ENCODE peak calls at places on chromosomes 12 and 14, in nine cellular contexts. One of them, this sample, is unnamed.
A peak's percentile ranks its signal among the peaks of the same experiment; 100 is the strongest.

GRCh38 chr14:105499256-105500035 is 8.4 kb downstream of the TEDC1 start:
- DNase-seq in BE2C: peak; percentile 41
- DNase-seq in endothelial cell: no peak
- DNase-seq in ecto neural progenitor cell: peak; percentile 71
- DNase-seq in HTR-8/SVneo: no peak
- DNase-seq in NCI-H146: no peak
- DNase-seq in HCT116: no peak
- DNase-seq in Karpas-422: no peak
- DNase-seq in CD8-positive, alpha-beta memory T cell: no peak
- DNase-seq in this sample: no peak

GRCh38 chr12:65335021-65335714 is 56.7 kb downstream of the MSRB3 start:
- DNase-seq in BE2C: no peak
- DNase-seq in HTR-8/SVneo: peak; percentile 46
- DNase-seq in Karpas-422: no peak
- DNase-seq in endothelial cell: no peak
- DNase-seq in ecto neural progenitor cell: no peak
- DNase-seq in NCI-H146: no peak
- DNase-seq in HCT116: peak; percentile 76
- DNase-seq in CD8-positive, alpha-beta memory T cell: no peak
- DNase-seq in this sample: no peak

GRCh38 chr12:92485356-92486348 is 217.1 kb upstream of the PLEKHG7 start:
- DNase-seq in HCT116: no peak
- DNase-seq in endothelial cell: no peak
- DNase-seq in BE2C: no peak
- DNase-seq in Karpas-422: no peak
- DNase-seq in ecto neural progenitor cell: no peak
- DNase-seq in CD8-positive, alpha-beta memory T cell: no peak
- DNase-seq in HTR-8/SVneo: no peak
- DNase-seq in NCI-H146: no peak
- DNase-seq in this sample: no peak

GRCh38 chr12:64098709-64099354 is 123.3 kb downstream of the KICS2 start:
- DNase-seq in endothelial cell: no peak
- DNase-seq in ecto neural progenitor cell: no peak
- DNase-seq in HCT116: no peak
- DNase-seq in Karpas-422: no peak
- DNase-seq in BE2C: peak; percentile 59
- DNase-seq in NCI-H146: no peak
- DNase-seq in HTR-8/SVneo: no peak
- DNase-seq in CD8-positive, alpha-beta memory T cell: no peak
- DNase-seq in this sample: no peak

GRCh38 chr12:12835378-12836145 is 22.4 kb downstream of the DDX47 start:
- DNase-seq in BE2C: no peak
- DNase-seq in HCT116: peak; percentile 83
- DNase-seq in HTR-8/SVneo: peak; percentile 37
- DNase-seq in Karpas-422: no peak
- DNase-seq in ecto neural progenitor cell: no peak
- DNase-seq in NCI-H146: no peak
- DNase-seq in endothelial cell: no peak
- DNase-seq in CD8-positive, alpha-beta memory T cell: no peak
- DNase-seq in this sample: no peak

GRCh38 chr12:130420071-130420470 is 82.4 kb downstream of the PIWIL1 start:
- DNase-seq in HCT116: no peak
- DNase-seq in HTR-8/SVneo: no peak
- DNase-seq in NCI-H146: no peak
- DNase-seq in BE2C: no peak
- DNase-seq in Karpas-422: no peak
- DNase-seq in CD8-positive, alpha-beta memory T cell: no peak
- DNase-seq in ecto neural progenitor cell: no peak
- DNase-seq in endothelial cell: no peak
- DNase-seq in this sample: no peak

GRCh38 chr14:52069617-52070431 is 965 bp upstream of the NID2 start:
- DNase-seq in NCI-H146: no peak
- DNase-seq in HCT116: no peak
- DNase-seq in HTR-8/SVneo: no peak
- DNase-seq in CD8-positive, alpha-beta memory T cell: no peak
- DNase-seq in Karpas-422: no peak
- DNase-seq in BE2C: no peak
- DNase-seq in ecto neural progenitor cell: no peak
- DNase-seq in endothelial cell: no peak
- DNase-seq in this sample: no peak

GRCh38 chr14:53968756-53969155 is 12.1 kb upstream of the BMP4 start:
- DNase-seq in endothelial cell: no peak
- DNase-seq in Karpas-422: no peak
- DNase-seq in HCT116: no peak
- DNase-seq in NCI-H146: no peak
- DNase-seq in HTR-8/SVneo: no peak
- DNase-seq in ecto neural progenitor cell: no peak
- DNase-seq in CD8-positive, alpha-beta memory T cell: no peak
- DNase-seq in BE2C: no peak
- DNase-seq in this sample: no peak

GRCh38 chr14:52348279-52348678 is 34.2 kb downstream of the PTGER2 start:
- DNase-seq in Karpas-422: no peak
- DNase-seq in BE2C: no peak
- DNase-seq in HCT116: no peak
- DNase-seq in NCI-H146: no peak
- DNase-seq in HTR-8/SVneo: no peak
- DNase-seq in ecto neural progenitor cell: no peak
- DNase-seq in CD8-positive, alpha-beta memory T cell: no peak
- DNase-seq in endothelial cell: no peak
- DNase-seq in this sample: no peak

GRCh38 chr14:105591052-105591451 is 64.7 kb downstream of the TMEM121 start:
- DNase-seq in NCI-H146: no peak
- DNase-seq in HTR-8/SVneo: no peak
- DNase-seq in endothelial cell: no peak
- DNase-seq in BE2C: peak; percentile 54
- DNase-seq in Karpas-422: peak; percentile 40
- DNase-seq in CD8-positive, alpha-beta memory T cell: no peak
- DNase-seq in ecto neural progenitor cell: no peak
- DNase-seq in HCT116: no peak
- DNase-seq in this sample: no peak

GRCh38 chr12:71300772-71301675 is 138.6 kb upstream of the LGR5 start:
- DNase-seq in ecto neural progenitor cell: no peak
- DNase-seq in BE2C: no peak
- DNase-seq in HTR-8/SVneo: no peak
- DNase-seq in HCT116: no peak
- DNase-seq in endothelial cell: no peak
- DNase-seq in NCI-H146: no peak
- DNase-seq in Karpas-422: no peak
- DNase-seq in CD8-positive, alpha-beta memory T cell: no peak
- DNase-seq in this sample: no peak

GRCh38 chr14:52175982-52176502 is 91.5 kb upstream of the PTGDR start:
- DNase-seq in Karpas-422: no peak
- DNase-seq in BE2C: no peak
- DNase-seq in ecto neural progenitor cell: no peak
- DNase-seq in HTR-8/SVneo: no peak
- DNase-seq in CD8-positive, alpha-beta memory T cell: peak; percentile 35
- DNase-seq in endothelial cell: no peak
- DNase-seq in NCI-H146: no peak
- DNase-seq in HCT116: no peak
- DNase-seq in this sample: peak; percentile 51

GRCh38 chr14:23513466-23514008 is 38.0 kb downstream of the ZFHX2 start:
- DNase-seq in HTR-8/SVneo: no peak
- DNase-seq in CD8-positive, alpha-beta memory T cell: no peak
- DNase-seq in Karpas-422: no peak
- DNase-seq in endothelial cell: no peak
- DNase-seq in NCI-H146: no peak
- DNase-seq in HCT116: no peak
- DNase-seq in ecto neural progenitor cell: no peak
- DNase-seq in BE2C: no peak
- DNase-seq in this sample: no peak

GRCh38 chr12:712172-712863 is 40.1 kb upstream of the WNK1 start:
- DNase-seq in ecto neural progenitor cell: no peak
- DNase-seq in BE2C: no peak
- DNase-seq in Karpas-422: no peak
- DNase-seq in NCI-H146: peak; percentile 96
- DNase-seq in CD8-positive, alpha-beta memory T cell: no peak
- DNase-seq in HCT116: no peak
- DNase-seq in HTR-8/SVneo: no peak
- DNase-seq in endothelial cell: no peak
- DNase-seq in this sample: no peak

GRCh38 chr12:95532851-95533250 is 18.4 kb downstream of the USP44 start:
- DNase-seq in ecto neural progenitor cell: no peak
- DNase-seq in Karpas-422: no peak
- DNase-seq in CD8-positive, alpha-beta memory T cell: no peak
- DNase-seq in HCT116: no peak
- DNase-seq in endothelial cell: no peak
- DNase-seq in BE2C: no peak
- DNase-seq in HTR-8/SVneo: no peak
- DNase-seq in NCI-H146: no peak
- DNase-seq in this sample: no peak

GRCh38 chr12:41466762-41467270 is 278.7 kb downstream of the PDZRN4 start:
- DNase-seq in BE2C: no peak
- DNase-seq in endothelial cell: no peak
- DNase-seq in ecto neural progenitor cell: no peak
- DNase-seq in NCI-H146: peak; percentile 36
- DNase-seq in CD8-positive, alpha-beta memory T cell: no peak
- DNase-seq in Karpas-422: no peak
- DNase-seq in HTR-8/SVneo: no peak
- DNase-seq in HCT116: no peak
- DNase-seq in this sample: no peak

GRCh38 chr12:109053382-109054123 is 1.2 kb downstream of the USP30 start:
- DNase-seq in HCT116: no peak
- DNase-seq in HTR-8/SVneo: no peak
- DNase-seq in BE2C: no peak
- DNase-seq in CD8-positive, alpha-beta memory T cell: no peak
- DNase-seq in Karpas-422: peak; percentile 48
- DNase-seq in ecto neural progenitor cell: no peak
- DNase-seq in NCI-H146: no peak
- DNase-seq in endothelial cell: no peak
- DNase-seq in this sample: no peak

GRCh38 chr12:12984119-12984518 is 15.9 kb downstream of the HEBP1 start:
- DNase-seq in ecto neural progenitor cell: no peak
- DNase-seq in HTR-8/SVneo: no peak
- DNase-seq in HCT116: no peak
- DNase-seq in Karpas-422: no peak
- DNase-seq in endothelial cell: no peak
- DNase-seq in CD8-positive, alpha-beta memory T cell: no peak
- DNase-seq in BE2C: no peak
- DNase-seq in NCI-H146: no peak
- DNase-seq in this sample: no peak

GRCh38 chr12:62603061-62603810 is 136.6 kb downstream of the MON2 start:
- DNase-seq in HTR-8/SVneo: peak; percentile 46
- DNase-seq in ecto neural progenitor cell: peak; percentile 94
- DNase-seq in NCI-H146: peak; percentile 92
- DNase-seq in HCT116: peak; percentile 51
- DNase-seq in endothelial cell: peak; percentile 82
- DNase-seq in CD8-positive, alpha-beta memory T cell: peak; percentile 75
- DNase-seq in Karpas-422: peak; percentile 92
- DNase-seq in BE2C: peak; percentile 91
- DNase-seq in this sample: peak; percentile 82

GRCh38 chr12:129570796-129571400 is 332.9 kb downstream of the TMEM132D start:
- DNase-seq in HTR-8/SVneo: no peak
- DNase-seq in BE2C: no peak
- DNase-seq in CD8-positive, alpha-beta memory T cell: no peak
- DNase-seq in NCI-H146: no peak
- DNase-seq in endothelial cell: no peak
- DNase-seq in Karpas-422: no peak
- DNase-seq in HCT116: no peak
- DNase-seq in ecto neural progenitor cell: no peak
- DNase-seq in this sample: no peak

GRCh38 chr12:127178463-127178862 is 1088.5 kb upstream of the TMEM132C start:
- DNase-seq in NCI-H146: no peak
- DNase-seq in CD8-positive, alpha-beta memory T cell: no peak
- DNase-seq in HTR-8/SVneo: no peak
- DNase-seq in BE2C: no peak
- DNase-seq in HCT116: no peak
- DNase-seq in ecto neural progenitor cell: no peak
- DNase-seq in Karpas-422: no peak
- DNase-seq in endothelial cell: no peak
- DNase-seq in this sample: no peak

GRCh38 chr12:662541-663292 is 528 bp downstream of the NINJ2 start:
- DNase-seq in BE2C: no peak
- DNase-seq in NCI-H146: no peak
- DNase-seq in ecto neural progenitor cell: no peak
- DNase-seq in endothelial cell: no peak
- DNase-seq in HTR-8/SVneo: no peak
- DNase-seq in Karpas-422: peak; percentile 49
- DNase-seq in HCT116: no peak
- DNase-seq in CD8-positive, alpha-beta memory T cell: no peak
- DNase-seq in this sample: no peak

GRCh38 chr14:77031680-77032482 is 3.4 kb upstream of the IRF2BPL start:
- DNase-seq in HTR-8/SVneo: no peak
- DNase-seq in Karpas-422: no peak
- DNase-seq in HCT116: no peak
- DNase-seq in NCI-H146: no peak
- DNase-seq in ecto neural progenitor cell: no peak
- DNase-seq in CD8-positive, alpha-beta memory T cell: no peak
- DNase-seq in BE2C: no peak
- DNase-seq in endothelial cell: no peak
- DNase-seq in this sample: no peak

GRCh38 chr14:60956632-60957031 is 24.2 kb downstream of the TRMT5 start:
- DNase-seq in BE2C: no peak
- DNase-seq in HTR-8/SVneo: no peak
- DNase-seq in HCT116: no peak
- DNase-seq in NCI-H146: no peak
- DNase-seq in Karpas-422: no peak
- DNase-seq in endothelial cell: no peak
- DNase-seq in CD8-positive, alpha-beta memory T cell: no peak
- DNase-seq in ecto neural progenitor cell: no peak
- DNase-seq in this sample: no peak

GRCh38 chr14:88005978-88006851 is 1.3 kb downstream of the GPR65 start:
- DNase-seq in CD8-positive, alpha-beta memory T cell: peak; percentile 58
- DNase-seq in HTR-8/SVneo: no peak
- DNase-seq in BE2C: no peak
- DNase-seq in HCT116: no peak
- DNase-seq in endothelial cell: no peak
- DNase-seq in Karpas-422: peak; percentile 56
- DNase-seq in ecto neural progenitor cell: no peak
- DNase-seq in NCI-H146: no peak
- DNase-seq in this sample: peak; percentile 68

This sample was measured in GDM1.